ENCODE peak calls at places on chromosomes 7 and 10, in eight cellular contexts. One of them, this sample, is unnamed.

GRCh38 chr10:11895598-11895997 is 72.4 kb downstream of the PROSER2 start:
- DNase-seq in fibroblast of lung: no peak
- DNase-seq in psoas muscle: no peak
- DNase-seq in brain microvascular endothelial cell: no peak
- DNase-seq in AG04450: no peak
- DNase-seq in ovary: no peak
- DNase-seq in cardiac muscle cell: no peak
- DNase-seq in upper lobe of left lung: no peak
- DNase-seq in this sample: no peak

GRCh38 chr7:148699772-148700629 is 1.3 kb downstream of the CUL1 start:
- DNase-seq in psoas muscle: no peak
- DNase-seq in fibroblast of lung: peak; percentile 59
- DNase-seq in AG04450: no peak
- DNase-seq in cardiac muscle cell: peak; percentile 39
- DNase-seq in ovary: no peak
- DNase-seq in upper lobe of left lung: no peak
- DNase-seq in brain microvascular endothelial cell: no peak
- DNase-seq in this sample: no peak

GRCh38 chr10:74600170-74600569 is 226.2 kb upstream of the KAT6B start:
- DNase-seq in upper lobe of left lung: no peak
- DNase-seq in cardiac muscle cell: no peak
- DNase-seq in AG04450: no peak
- DNase-seq in brain microvascular endothelial cell: no peak
- DNase-seq in ovary: no peak
- DNase-seq in psoas muscle: no peak
- DNase-seq in fibroblast of lung: no peak
- DNase-seq in this sample: no peak

GRCh38 chr10:129937351-129937751 is 26.7 kb downstream of the EBF3 start:
- DNase-seq in AG04450: no peak
- DNase-seq in psoas muscle: no peak
- DNase-seq in fibroblast of lung: no peak
- DNase-seq in ovary: peak; percentile 13
- DNase-seq in brain microvascular endothelial cell: no peak
- DNase-seq in upper lobe of left lung: peak; percentile 54
- DNase-seq in cardiac muscle cell: no peak
- DNase-seq in this sample: no peak

GRCh38 chr10:116836087-116836486 is 13.2 kb upstream of the ENO4 start:
- DNase-seq in brain microvascular endothelial cell: no peak
- DNase-seq in ovary: no peak
- DNase-seq in cardiac muscle cell: peak; percentile 61
- DNase-seq in AG04450: no peak
- DNase-seq in fibroblast of lung: no peak
- DNase-seq in upper lobe of left lung: no peak
- DNase-seq in psoas muscle: no peak
- DNase-seq in this sample: no peak

GRCh38 chr7:35613150-35613549 is 81.8 kb downstream of the HERPUD2 start:
- DNase-seq in psoas muscle: no peak
- DNase-seq in cardiac muscle cell: peak; percentile 67
- DNase-seq in upper lobe of left lung: no peak
- DNase-seq in fibroblast of lung: no peak
- DNase-seq in brain microvascular endothelial cell: no peak
- DNase-seq in ovary: no peak
- DNase-seq in AG04450: peak; percentile 38
- DNase-seq in this sample: no peak

GRCh38 chr10:38070501-38070900 is 23.6 kb upstream of the ZNF37A start:
- DNase-seq in fibroblast of lung: no peak
- DNase-seq in ovary: no peak
- DNase-seq in brain microvascular endothelial cell: no peak
- DNase-seq in AG04450: no peak
- DNase-seq in upper lobe of left lung: no peak
- DNase-seq in cardiac muscle cell: no peak
- DNase-seq in psoas muscle: no peak
- DNase-seq in this sample: no peak

GRCh38 chr10:102741848-102742247 is 1.9 kb upstream of the WBP1L start:
- DNase-seq in ovary: no peak
- DNase-seq in psoas muscle: no peak
- DNase-seq in cardiac muscle cell: no peak
- DNase-seq in brain microvascular endothelial cell: no peak
- DNase-seq in fibroblast of lung: no peak
- DNase-seq in upper lobe of left lung: no peak
- DNase-seq in AG04450: no peak
- DNase-seq in this sample: peak; percentile 5

GRCh38 chr10:56181607-56182006 is 179.5 kb downstream of the ZWINT start:
- DNase-seq in cardiac muscle cell: no peak
- DNase-seq in psoas muscle: no peak
- DNase-seq in AG04450: no peak
- DNase-seq in brain microvascular endothelial cell: no peak
- DNase-seq in ovary: no peak
- DNase-seq in upper lobe of left lung: no peak
- DNase-seq in fibroblast of lung: no peak
- DNase-seq in this sample: no peak

GRCh38 chr7:86013662-86014061 is 630.0 kb upstream of the GRM3 start:
- DNase-seq in fibroblast of lung: no peak
- DNase-seq in ovary: no peak
- DNase-seq in upper lobe of left lung: no peak
- DNase-seq in brain microvascular endothelial cell: no peak
- DNase-seq in AG04450: no peak
- DNase-seq in psoas muscle: no peak
- DNase-seq in cardiac muscle cell: no peak
- DNase-seq in this sample: no peak

GRCh38 chr7:130383187-130383980 is 3.1 kb downstream of the CPA1 start:
- DNase-seq in AG04450: no peak
- DNase-seq in upper lobe of left lung: no peak
- DNase-seq in fibroblast of lung: no peak
- DNase-seq in ovary: no peak
- DNase-seq in cardiac muscle cell: no peak
- DNase-seq in brain microvascular endothelial cell: no peak
- DNase-seq in psoas muscle: no peak
- DNase-seq in this sample: no peak

GRCh38 chr10:15384154-15384553 is 13.1 kb upstream of the FAM171A1 start:
- DNase-seq in AG04450: no peak
- DNase-seq in brain microvascular endothelial cell: peak; percentile 14
- DNase-seq in cardiac muscle cell: no peak
- DNase-seq in ovary: no peak
- DNase-seq in fibroblast of lung: peak; percentile 6
- DNase-seq in upper lobe of left lung: no peak
- DNase-seq in psoas muscle: no peak
- DNase-seq in this sample: no peak

GRCh38 chr10:76324283-76324682 is 892.9 kb downstream of the LRMDA start:
- DNase-seq in brain microvascular endothelial cell: no peak
- DNase-seq in fibroblast of lung: no peak
- DNase-seq in cardiac muscle cell: no peak
- DNase-seq in AG04450: no peak
- DNase-seq in psoas muscle: peak; percentile 26
- DNase-seq in ovary: no peak
- DNase-seq in upper lobe of left lung: no peak
- DNase-seq in this sample: peak; percentile 90

GRCh38 chr7:33686001-33686591 is 219.2 kb upstream of the BMPER start:
- DNase-seq in psoas muscle: no peak
- DNase-seq in cardiac muscle cell: no peak
- DNase-seq in fibroblast of lung: no peak
- DNase-seq in ovary: no peak
- DNase-seq in brain microvascular endothelial cell: no peak
- DNase-seq in AG04450: no peak
- DNase-seq in upper lobe of left lung: peak; percentile 85
- DNase-seq in this sample: no peak

GRCh38 chr10:5089869-5090268 is 4.3 kb upstream of the AKR1C3 start:
- DNase-seq in psoas muscle: no peak
- DNase-seq in AG04450: no peak
- DNase-seq in upper lobe of left lung: no peak
- DNase-seq in brain microvascular endothelial cell: peak; percentile 24
- DNase-seq in cardiac muscle cell: no peak
- DNase-seq in ovary: no peak
- DNase-seq in fibroblast of lung: peak; percentile 14
- DNase-seq in this sample: no peak
- TF ChIP-seq CTCF in psoas muscle: no peak
- TF ChIP-seq CTCF in AG04450: peak; percentile 56
- TF ChIP-seq CTCF in upper lobe of left lung: peak; percentile 44
- TF ChIP-seq CTCF in brain microvascular endothelial cell: peak; percentile 61
- TF ChIP-seq CTCF in cardiac muscle cell: peak; percentile 51
- TF ChIP-seq CTCF in ovary: no peak
- TF ChIP-seq CTCF in fibroblast of lung: peak; percentile 56
- TF ChIP-seq CTCF in this sample: no peak

GRCh38 chr7:117278040-117278439 is 44.8 kb downstream of the WNT2 start:
- DNase-seq in fibroblast of lung: no peak
- DNase-seq in ovary: no peak
- DNase-seq in cardiac muscle cell: no peak
- DNase-seq in psoas muscle: no peak
- DNase-seq in upper lobe of left lung: peak; percentile 17
- DNase-seq in brain microvascular endothelial cell: no peak
- DNase-seq in AG04450: no peak
- DNase-seq in this sample: no peak

GRCh38 chr7:117282239-117282812 is 40.5 kb downstream of the WNT2 start:
- DNase-seq in psoas muscle: no peak
- DNase-seq in brain microvascular endothelial cell: no peak
- DNase-seq in ovary: no peak
- DNase-seq in fibroblast of lung: no peak
- DNase-seq in AG04450: no peak
- DNase-seq in upper lobe of left lung: no peak
- DNase-seq in cardiac muscle cell: peak; percentile 76
- DNase-seq in this sample: no peak

GRCh38 chr7:117281562-117281961 is 41.3 kb downstream of the WNT2 start:
- DNase-seq in ovary: no peak
- DNase-seq in fibroblast of lung: peak; percentile 74
- DNase-seq in brain microvascular endothelial cell: no peak
- DNase-seq in upper lobe of left lung: no peak
- DNase-seq in AG04450: no peak
- DNase-seq in psoas muscle: no peak
- DNase-seq in cardiac muscle cell: peak; percentile 25
- DNase-seq in this sample: no peak

GRCh38 chr7:117279203-117279602 is 43.7 kb downstream of the WNT2 start:
- DNase-seq in cardiac muscle cell: no peak
- DNase-seq in brain microvascular endothelial cell: no peak
- DNase-seq in fibroblast of lung: no peak
- DNase-seq in psoas muscle: no peak
- DNase-seq in ovary: no peak
- DNase-seq in AG04450: no peak
- DNase-seq in upper lobe of left lung: no peak
- DNase-seq in this sample: no peak

DNA sequence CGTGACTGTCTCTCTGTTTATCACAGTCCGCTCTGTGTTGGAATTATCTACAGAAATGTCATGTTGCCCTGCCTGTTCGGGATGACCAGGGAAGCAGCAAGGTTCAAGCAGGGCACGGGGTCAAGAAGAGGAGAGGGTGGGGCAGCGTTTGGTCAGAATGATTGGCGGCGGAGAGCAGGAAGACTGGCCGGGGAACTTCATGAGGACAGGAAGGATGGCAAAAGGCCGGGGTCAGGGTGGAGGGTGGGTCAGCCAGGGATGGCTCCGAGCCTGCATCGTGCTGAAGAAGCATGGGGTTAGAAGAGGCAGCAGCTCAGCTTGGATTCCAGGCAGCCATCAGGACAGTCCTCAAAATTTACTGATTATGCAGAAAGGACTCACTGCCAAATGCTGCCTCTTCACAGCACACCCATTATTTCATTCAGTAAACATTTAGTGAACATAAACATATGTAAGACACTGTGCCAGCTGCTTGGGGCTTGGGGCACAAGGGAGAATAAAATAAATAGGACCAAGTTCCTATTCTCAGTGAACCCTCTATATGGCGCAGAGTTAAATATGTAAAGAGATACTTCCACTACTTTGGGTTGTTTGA is 42.8 kb downstream of the WNT2 start:
- DNase-seq in ovary: no peak
- DNase-seq in cardiac muscle cell: no peak
- DNase-seq in AG04450: no peak
- DNase-seq in brain microvascular endothelial cell: no peak
- DNase-seq in upper lobe of left lung: peak; percentile 58
- DNase-seq in fibroblast of lung: no peak
- DNase-seq in psoas muscle: no peak
- DNase-seq in this sample: no peak
- H3K4me3 ChIP-seq in ovary: no peak overlapping the region
- H3K4me3 ChIP-seq in cardiac muscle cell: no peak overlapping the region
- H3K4me3 ChIP-seq in AG04450: no peak overlapping the region
- H3K4me3 ChIP-seq in brain microvascular endothelial cell: no peak overlapping the region
- H3K4me3 ChIP-seq in upper lobe of left lung: no peak overlapping the region
- H3K4me3 ChIP-seq in fibroblast of lung: no peak overlapping the region
- H3K4me3 ChIP-seq in psoas muscle: no peak overlapping the region
- H3K4me3 ChIP-seq in this sample: no peak overlapping the region

GRCh38 chr7:117158941-117159705 is 163.7 kb downstream of the WNT2 start:
- DNase-seq in AG04450: no peak
- DNase-seq in upper lobe of left lung: no peak
- DNase-seq in ovary: no peak
- DNase-seq in psoas muscle: no peak
- DNase-seq in brain microvascular endothelial cell: no peak
- DNase-seq in fibroblast of lung: peak; percentile 79
- DNase-seq in cardiac muscle cell: no peak
- DNase-seq in this sample: no peak

GRCh38 chr7:117154721-117155120 is 168.1 kb downstream of the WNT2 start:
- DNase-seq in AG04450: no peak
- DNase-seq in ovary: no peak
- DNase-seq in psoas muscle: no peak
- DNase-seq in brain microvascular endothelial cell: no peak
- DNase-seq in fibroblast of lung: no peak
- DNase-seq in cardiac muscle cell: no peak
- DNase-seq in upper lobe of left lung: no peak
- DNase-seq in this sample: no peak

GRCh38 chr7:117157871-117158209 is 165.0 kb downstream of the WNT2 start:
- DNase-seq in upper lobe of left lung: no peak
- DNase-seq in psoas muscle: no peak
- DNase-seq in brain microvascular endothelial cell: no peak
- DNase-seq in fibroblast of lung: no peak
- DNase-seq in ovary: no peak
- DNase-seq in AG04450: no peak
- DNase-seq in cardiac muscle cell: no peak
- DNase-seq in this sample: no peak

GRCh38 chr7:117155694-117156093 is 167.2 kb downstream of the WNT2 start:
- DNase-seq in cardiac muscle cell: no peak
- DNase-seq in AG04450: no peak
- DNase-seq in fibroblast of lung: no peak
- DNase-seq in ovary: no peak
- DNase-seq in upper lobe of left lung: no peak
- DNase-seq in psoas muscle: no peak
- DNase-seq in brain microvascular endothelial cell: no peak
- DNase-seq in this sample: no peak

GRCh38 chr7:117157121-117157870 is 165.6 kb downstream of the WNT2 start:
- DNase-seq in fibroblast of lung: peak; percentile 97
- DNase-seq in ovary: peak; percentile 54
- DNase-seq in psoas muscle: peak; percentile 21
- DNase-seq in cardiac muscle cell: no peak
- DNase-seq in brain microvascular endothelial cell: peak; percentile 88
- DNase-seq in AG04450: peak; percentile 59
- DNase-seq in upper lobe of left lung: no peak
- DNase-seq in this sample: peak; percentile 75
- TF ChIP-seq CTCF in fibroblast of lung: peak; percentile 58
- TF ChIP-seq CTCF in ovary: no peak
- TF ChIP-seq CTCF in psoas muscle: no peak
- TF ChIP-seq CTCF in cardiac muscle cell: peak; percentile 43
- TF ChIP-seq CTCF in brain microvascular endothelial cell: peak; percentile 61
- TF ChIP-seq CTCF in AG04450: peak; percentile 48
- TF ChIP-seq CTCF in upper lobe of left lung: no peak
- TF ChIP-seq CTCF in this sample: no peak

GRCh38 chr10:77927343-77928256 is 1.0 kb upstream of the DLG5 start:
- DNase-seq in upper lobe of left lung: no peak
- DNase-seq in ovary: peak; percentile 49
- DNase-seq in AG04450: no peak
- DNase-seq in fibroblast of lung: peak; percentile 27
- DNase-seq in cardiac muscle cell: peak; percentile 34
- DNase-seq in psoas muscle: no peak
- DNase-seq in brain microvascular endothelial cell: no peak
- DNase-seq in this sample: no peak
- H3K4me3 ChIP-seq in upper lobe of left lung: peak overlapping the region; percentile 32
- H3K4me3 ChIP-seq in ovary: peak overlapping the region; percentile 92
- H3K4me3 ChIP-seq in AG04450: peak overlapping the region; percentile 83
- H3K4me3 ChIP-seq in fibroblast of lung: peak overlapping the region; percentile 89
- H3K4me3 ChIP-seq in cardiac muscle cell: peak overlapping the region; percentile 76
- H3K4me3 ChIP-seq in psoas muscle: peak overlapping the region; percentile 90
- H3K4me3 ChIP-seq in brain microvascular endothelial cell: peak overlapping the region; percentile 76
- H3K4me3 ChIP-seq in this sample: peak overlapping the region; percentile 73

GRCh38 chr7:17302575-17303142 is 4.2 kb downstream of the AHR start:
- DNase-seq in ovary: no peak
- DNase-seq in psoas muscle: no peak
- DNase-seq in AG04450: no peak
- DNase-seq in upper lobe of left lung: no peak
- DNase-seq in brain microvascular endothelial cell: no peak
- DNase-seq in cardiac muscle cell: no peak
- DNase-seq in fibroblast of lung: peak; percentile 30
- DNase-seq in this sample: no peak
- TF ChIP-seq CTCF in ovary: no peak
- TF ChIP-seq CTCF in psoas muscle: no peak
- TF ChIP-seq CTCF in AG04450: no peak
- TF ChIP-seq CTCF in upper lobe of left lung: peak; percentile 13
- TF ChIP-seq CTCF in brain microvascular endothelial cell: peak; percentile 38
- TF ChIP-seq CTCF in cardiac muscle cell: peak; percentile 7
- TF ChIP-seq CTCF in fibroblast of lung: no peak
- TF ChIP-seq CTCF in this sample: no peak